ENCODE peak calls at places on chromosomes 5 and 9, in six cellular contexts. U, L, N, T, P and G are unnamed samples.

GRCh38 chr5:143568105-143568504 is 164.6 kb upstream of the NR3C1 start:
- DNase-seq in U (no peak), N (no peak), T (no peak), L (no peak), P (no peak), G (no peak)

GRCh38 chr9:130348881-130349280 is 83.3 kb downstream of the HMCN2 start:
- DNase-seq in L (no peak), U (no peak), N (no peak), T (no peak), P (no peak), G (no peak)

GRCh38 chr9:27329292-27329691 is 32.3 kb upstream of the EQTN start:
- DNase-seq in T (no peak), U (no peak), P (no peak), L (no peak), N (no peak), G (no peak)

GRCh38 chr5:150510460-150511263 is 2.7 kb downstream of the NDST1 start:
- DNase-seq in T (peak; percentile 70), P (no peak), U (no peak), L (no peak), N (peak; percentile 83), G (no peak)

GRCh38 chr9:93288341-93288740 is 104.4 kb downstream of the WNK2 start:
- DNase-seq in L (no peak), U (no peak), P (no peak), N (peak; percentile 45), T (no peak), G (no peak)

GRCh38 chr9:122190597-122191381 is 31.1 kb downstream of the MORN5 start:
- DNase-seq in T (no peak), N (no peak), U (no peak), L (no peak), P (no peak), G (no peak)

GRCh38 chr5:850511-851006 is at the start of gene ZDHHC11:
- DNase-seq in U (no peak), L (no peak), P (no peak), T (no peak), N (peak; percentile 56), G (no peak)

GRCh38 chr9:82645591-82645990 is 417.4 kb downstream of the RASEF start:
- DNase-seq in N (no peak), L (no peak), T (peak; percentile 16), U (no peak), P (peak; percentile 6), G (no peak)

GRCh38 chr5:41869739-41870620 is at the start of gene OXCT1:
- DNase-seq in N (peak; percentile 89), T (peak; percentile 75), U (no peak), P (peak; percentile 85), L (peak; percentile 96), G (no peak)

GRCh38 chr9:4197548-4197947 is 102.3 kb downstream of the GLIS3 start:
- DNase-seq in U (no peak), N (no peak), T (no peak), L (peak; percentile 25), P (no peak), G (no peak)

GRCh38 chr5:59768204-59769040 is 125.1 kb downstream of the PDE4D start:
- DNase-seq in T (peak; percentile 87), L (no peak), N (peak; percentile 69), P (peak; percentile 90), U (no peak), G (no peak)

GRCh38 chr5:138605254-138605972 is 30.2 kb upstream of the HSPA9 start:
- DNase-seq in P (peak; percentile 12), U (no peak), L (peak; percentile 48), T (no peak), N (no peak), G (no peak)

GRCh38 chr5:73189816-73190451 is 16.9 kb downstream of the TMEM174 start:
- DNase-seq in N (no peak), P (peak; percentile 71), U (peak; percentile 66), T (peak; percentile 75), L (no peak), G (no peak)

GRCh38 chr9:112069318-112070169 is 105.6 kb downstream of the SUSD1 start:
- DNase-seq in P (no peak), U (no peak), T (peak; percentile 27), N (peak; percentile 69), L (no peak), G (no peak)

GRCh38 chr5:133738271-133738670 is 125.9 kb upstream of the FSTL4 start:
- DNase-seq in T (peak; percentile 37), L (no peak), N (no peak), U (no peak), P (peak; percentile 9), G (no peak)

GRCh38 chr5:59863777-59864176 is 29.7 kb downstream of the PDE4D start:
- DNase-seq in P (peak; percentile 44), U (no peak), T (no peak), N (no peak), L (no peak), G (no peak)

GRCh38 chr5:79561525-79561893 is 47.6 kb upstream of the HOMER1 start:
- DNase-seq in U (no peak), P (no peak), L (no peak), N (no peak), T (no peak), G (no peak)

GRCh38 chr9:16267336-16268036 is 603.0 kb downstream of the BNC2 start:
- DNase-seq in T (peak; percentile 42), U (no peak), P (peak; percentile 84), L (peak; percentile 69), N (no peak), G (no peak)

GRCh38 chr5:133930061-133930823 is 38.2 kb downstream of the C5orf15 start:
- DNase-seq in L (no peak), N (no peak), T (peak; percentile 82), P (peak; percentile 52), U (no peak), G (no peak)

GRCh38 chr5:142551242-142552067 is 134.4 kb downstream of the FGF1 start:
- DNase-seq in T (no peak), U (no peak), L (no peak), N (peak; percentile 50), P (peak; percentile 23), G (no peak)
- H3K4me3 ChIP-seq in T (peak overlapping the region; percentile 37), U (peak overlapping the region; percentile 34), L (no peak overlapping the region), N (peak overlapping the region; percentile 18), P (peak overlapping the region; percentile 42), G (peak overlapping the region; percentile 24)

GRCh38 chr9:5425006-5425628 is 12.6 kb downstream of the PLGRKT start:
- DNase-seq in N (no peak), T (no peak), U (no peak), P (peak; percentile 48), L (peak; percentile 62), G (no peak)
- TF ChIP-seq CTCF in N (peak; percentile 49), T (peak; percentile 38), U (peak; percentile 31), P (peak; percentile 51), L (peak; percentile 63), G (peak; percentile 59)

DNA sequence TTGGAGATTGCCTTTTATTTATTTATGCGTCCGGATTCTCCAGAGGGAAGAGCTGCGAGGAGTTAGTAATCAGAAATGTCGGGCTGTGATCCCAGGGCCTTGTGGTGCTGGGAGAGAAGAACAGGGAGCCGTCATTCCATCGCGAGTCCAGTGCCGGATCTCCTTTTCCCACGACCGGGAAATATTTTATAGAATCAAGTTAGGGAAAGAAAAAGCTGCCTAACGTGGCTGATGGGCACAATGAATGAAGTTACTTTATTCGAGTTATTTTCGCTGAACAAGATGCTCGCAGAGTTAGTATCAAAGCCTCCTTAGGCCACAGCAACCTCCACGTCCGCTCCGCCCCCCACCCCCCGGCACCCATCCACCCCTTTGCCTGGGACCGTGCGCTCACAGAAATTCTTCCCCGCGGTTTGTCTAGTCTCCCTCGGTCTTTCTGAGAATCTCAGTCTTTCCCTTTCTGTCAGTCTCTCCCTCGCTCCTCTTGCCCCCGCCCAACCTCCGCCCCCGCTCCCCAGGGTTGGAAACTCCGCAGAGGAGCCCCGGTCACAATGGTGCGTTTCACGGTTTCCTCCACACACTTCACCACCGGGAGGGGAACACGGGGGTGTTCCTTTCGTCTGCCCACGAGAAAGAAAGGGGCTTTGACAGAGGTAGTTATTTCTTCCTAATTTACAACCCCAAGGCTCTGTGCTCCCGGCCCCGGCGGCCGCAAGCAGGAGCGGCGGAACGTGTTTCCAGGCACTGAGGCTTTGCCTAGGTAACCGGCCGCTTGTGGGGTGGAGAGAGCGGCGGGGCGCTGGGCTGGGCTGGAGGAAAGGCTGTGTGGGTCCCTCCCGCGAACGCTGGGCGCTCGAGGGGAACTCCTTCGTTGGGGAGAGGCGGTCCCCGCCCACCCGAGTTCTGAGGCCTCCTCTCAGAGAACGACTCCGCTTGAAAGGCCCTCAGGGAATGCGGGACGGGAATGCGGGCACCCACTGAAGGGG is 2.0 kb downstream of the NR4A3 start:
- DNase-seq in P (peak; percentile 36), L (peak; percentile 18), U (no peak), N (peak; percentile 56), T (peak; percentile 26), G (no peak)
- H3K4me3 ChIP-seq in P (peak overlapping the region; percentile 89), L (peak overlapping the region; percentile 75), U (peak overlapping the region; percentile 91), N (peak overlapping the region; percentile 74), T (peak overlapping the region; percentile 83), G (peak overlapping the region; percentile 89)

DNA sequence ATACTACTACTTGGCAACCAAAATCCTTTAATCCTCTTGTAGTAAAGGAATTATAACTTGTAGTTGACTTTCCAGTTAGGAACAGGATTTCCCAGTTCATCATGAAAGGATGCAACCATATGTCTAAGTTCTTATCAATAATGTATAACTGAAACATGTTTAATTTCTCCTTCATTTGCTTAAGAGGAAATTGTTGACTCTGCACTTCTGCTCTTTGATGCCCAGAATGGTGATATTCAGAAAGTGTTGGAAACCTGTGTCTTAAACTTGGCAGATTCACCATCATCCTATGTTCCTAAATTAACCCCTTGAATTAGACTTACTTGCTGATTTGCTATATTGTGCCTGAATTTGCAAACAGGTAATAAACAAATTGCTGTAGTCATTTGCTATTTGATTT is 201.5 kb downstream of the PTPRD start:
- DNase-seq in L (no peak), T (no peak), U (no peak), P (no peak), N (no peak), G (no peak)
- TF ChIP-seq CTCF in L (no peak), T (no peak), U (no peak), P (no peak), N (no peak), G (no peak)

DNA sequence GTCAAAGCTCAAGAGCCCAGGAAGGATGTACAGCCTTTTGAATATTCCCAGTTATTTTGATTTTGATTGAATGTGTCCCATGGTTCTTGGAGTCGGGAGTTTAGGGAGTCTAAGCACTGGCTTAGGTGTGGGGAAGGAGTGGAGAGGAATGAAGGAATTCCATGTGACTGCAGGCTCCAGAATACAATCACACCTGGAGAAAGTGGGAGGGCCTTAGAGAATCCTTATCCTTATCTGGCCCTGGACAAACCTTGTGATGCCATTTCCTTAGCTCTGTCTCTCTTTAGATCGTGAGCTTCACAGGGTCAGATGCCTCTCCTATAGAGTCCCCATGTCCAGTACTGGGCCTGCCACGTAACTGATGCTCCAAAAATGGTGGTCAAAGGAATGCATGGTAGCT is 4.2 kb upstream of the EEIG1 start:
- DNase-seq in T (no peak), P (no peak), N (no peak), L (no peak), U (no peak), G (no peak)
- H3K4me3 ChIP-seq in T (no peak overlapping the region), P (no peak overlapping the region), N (no peak overlapping the region), L (no peak overlapping the region), U (no peak overlapping the region), G (no peak overlapping the region)

GRCh38 chr5:180109920-180110319 is 38.4 kb upstream of the RNF130 start:
- DNase-seq in L (no peak), N (no peak), T (no peak), U (no peak), P (no peak), G (no peak)
- TF ChIP-seq CTCF in L (no peak), N (no peak), T (no peak), U (no peak), P (no peak), G (no peak)